ENCODE peak calls at places on chromosomes 11 and 22, in ten cellular contexts. One of them, this sample, is unnamed.

GRCh38 chr11:57567210-57567511 is 311 bp downstream of the UBE2L6 start:
- DNase-seq in right atrium auricular region: no peak
- DNase-seq in spleen: no peak
- DNase-seq in left lung: no peak
- DNase-seq in breast epithelium: no peak
- DNase-seq in mucosa of descending colon: no peak
- DNase-seq in fibroblast of lung: no peak
- DNase-seq in Peyer's patch: no peak
- DNase-seq in keratinocyte: no peak
- DNase-seq in heart right ventricle: peak; percentile 28
- DNase-seq in this sample: no peak

GRCh38 chr22:37739000-37739399 is 42.2 kb downstream of the TRIOBP start:
- DNase-seq in right atrium auricular region: peak; percentile 89
- DNase-seq in spleen: no peak
- DNase-seq in left lung: no peak
- DNase-seq in breast epithelium: peak; percentile 41
- DNase-seq in mucosa of descending colon: no peak
- DNase-seq in fibroblast of lung: peak; percentile 32
- DNase-seq in Peyer's patch: no peak
- DNase-seq in keratinocyte: no peak
- DNase-seq in heart right ventricle: peak; percentile 78
- DNase-seq in this sample: no peak

GRCh38 chr11:121352301-121352891 is 59.8 kb downstream of the SC5D start:
- DNase-seq in right atrium auricular region: no peak
- DNase-seq in spleen: no peak
- DNase-seq in left lung: no peak
- DNase-seq in breast epithelium: no peak
- DNase-seq in mucosa of descending colon: no peak
- DNase-seq in fibroblast of lung: no peak
- DNase-seq in Peyer's patch: no peak
- DNase-seq in keratinocyte: no peak
- DNase-seq in heart right ventricle: no peak
- DNase-seq in this sample: no peak

GRCh38 chr22:29055192-29055830 is 6.3 kb downstream of the C22orf31 start:
- DNase-seq in right atrium auricular region: no peak
- DNase-seq in spleen: no peak
- DNase-seq in left lung: no peak
- DNase-seq in breast epithelium: no peak
- DNase-seq in mucosa of descending colon: no peak
- DNase-seq in fibroblast of lung: no peak
- DNase-seq in Peyer's patch: no peak
- DNase-seq in keratinocyte: no peak
- DNase-seq in heart right ventricle: no peak
- DNase-seq in this sample: no peak

GRCh38 chr22:38411016-38411415 is 44.0 kb downstream of the KCNJ4 start:
- DNase-seq in right atrium auricular region: peak; percentile 30
- DNase-seq in spleen: no peak
- DNase-seq in left lung: no peak
- DNase-seq in breast epithelium: peak; percentile 15
- DNase-seq in mucosa of descending colon: peak; percentile 13
- DNase-seq in fibroblast of lung: no peak
- DNase-seq in Peyer's patch: no peak
- DNase-seq in keratinocyte: no peak
- DNase-seq in heart right ventricle: no peak
- DNase-seq in this sample: no peak

GRCh38 chr22:38873469-38874411 is 1.7 kb upstream of the CBX6 start:
- DNase-seq in right atrium auricular region: peak; percentile 56
- DNase-seq in spleen: no peak
- DNase-seq in left lung: no peak
- DNase-seq in breast epithelium: peak; percentile 17
- DNase-seq in mucosa of descending colon: no peak
- DNase-seq in fibroblast of lung: no peak
- DNase-seq in Peyer's patch: no peak
- DNase-seq in keratinocyte: peak; percentile 59
- DNase-seq in heart right ventricle: no peak
- DNase-seq in this sample: peak; percentile 66

GRCh38 chr11:30046211-30046945 is 29.5 kb upstream of the KCNA4 start:
- DNase-seq in right atrium auricular region: no peak
- DNase-seq in spleen: no peak
- DNase-seq in left lung: no peak
- DNase-seq in breast epithelium: no peak
- DNase-seq in mucosa of descending colon: no peak
- DNase-seq in fibroblast of lung: no peak
- DNase-seq in Peyer's patch: no peak
- DNase-seq in keratinocyte: no peak
- DNase-seq in heart right ventricle: no peak
- DNase-seq in this sample: no peak

GRCh38 chr22:50297510-50298265 is 9.8 kb downstream of the PLXNB2 start:
- DNase-seq in right atrium auricular region: no peak
- DNase-seq in spleen: no peak
- DNase-seq in left lung: no peak
- DNase-seq in breast epithelium: no peak
- DNase-seq in mucosa of descending colon: no peak
- DNase-seq in fibroblast of lung: no peak
- DNase-seq in Peyer's patch: no peak
- DNase-seq in keratinocyte: no peak
- DNase-seq in heart right ventricle: no peak
- DNase-seq in this sample: no peak

GRCh38 chr11:82960000-82960778 is 58.7 kb downstream of the DDIAS start:
- DNase-seq in right atrium auricular region: no peak
- DNase-seq in spleen: no peak
- DNase-seq in left lung: no peak
- DNase-seq in breast epithelium: no peak
- DNase-seq in mucosa of descending colon: no peak
- DNase-seq in fibroblast of lung: no peak
- DNase-seq in Peyer's patch: no peak
- DNase-seq in keratinocyte: no peak
- DNase-seq in heart right ventricle: no peak
- DNase-seq in this sample: peak; percentile 41

GRCh38 chr11:78429209-78429608 is 11.6 kb upstream of the GAB2 start:
- DNase-seq in right atrium auricular region: no peak
- DNase-seq in spleen: no peak
- DNase-seq in left lung: no peak
- DNase-seq in breast epithelium: no peak
- DNase-seq in mucosa of descending colon: no peak
- DNase-seq in fibroblast of lung: no peak
- DNase-seq in Peyer's patch: no peak
- DNase-seq in keratinocyte: no peak
- DNase-seq in heart right ventricle: no peak
- DNase-seq in this sample: no peak

GRCh38 chr11:119479685-119480275 is 56.8 kb upstream of the THY1 start:
- DNase-seq in right atrium auricular region: peak; percentile 30
- DNase-seq in spleen: no peak
- DNase-seq in left lung: no peak
- DNase-seq in breast epithelium: peak; percentile 8
- DNase-seq in mucosa of descending colon: no peak
- DNase-seq in fibroblast of lung: peak; percentile 50
- DNase-seq in Peyer's patch: peak; percentile 7
- DNase-seq in keratinocyte: no peak
- DNase-seq in heart right ventricle: no peak
- DNase-seq in this sample: no peak

GRCh38 chr22:31695423-31695822 is 33.4 kb upstream of the PISD start:
- DNase-seq in right atrium auricular region: no peak
- DNase-seq in spleen: no peak
- DNase-seq in left lung: no peak
- DNase-seq in breast epithelium: no peak
- DNase-seq in mucosa of descending colon: no peak
- DNase-seq in fibroblast of lung: no peak
- DNase-seq in Peyer's patch: no peak
- DNase-seq in keratinocyte: no peak
- DNase-seq in heart right ventricle: no peak
- DNase-seq in this sample: no peak

GRCh38 chr11:126521196-126521595 is 165.7 kb downstream of the ST3GAL4 start:
- DNase-seq in right atrium auricular region: no peak
- DNase-seq in spleen: peak; percentile 56
- DNase-seq in left lung: no peak
- DNase-seq in breast epithelium: no peak
- DNase-seq in mucosa of descending colon: no peak
- DNase-seq in fibroblast of lung: no peak
- DNase-seq in Peyer's patch: no peak
- DNase-seq in keratinocyte: no peak
- DNase-seq in heart right ventricle: no peak
- DNase-seq in this sample: no peak

GRCh38 chr11:122655527-122656072 is at the start of gene UBASH3B:
- DNase-seq in right atrium auricular region: peak; percentile 82
- DNase-seq in spleen: peak; percentile 95
- DNase-seq in left lung: peak; percentile 96
- DNase-seq in breast epithelium: peak; percentile 59
- DNase-seq in mucosa of descending colon: peak; percentile 81
- DNase-seq in fibroblast of lung: peak; percentile 93
- DNase-seq in Peyer's patch: peak; percentile 82
- DNase-seq in keratinocyte: peak; percentile 61
- DNase-seq in heart right ventricle: peak; percentile 79
- DNase-seq in this sample: peak; percentile 72

GRCh38 chr11:131829725-131830124 is 459.3 kb downstream of the NTM start:
- DNase-seq in right atrium auricular region: no peak
- DNase-seq in spleen: no peak
- DNase-seq in left lung: no peak
- DNase-seq in breast epithelium: no peak
- DNase-seq in mucosa of descending colon: no peak
- DNase-seq in fibroblast of lung: no peak
- DNase-seq in Peyer's patch: no peak
- DNase-seq in keratinocyte: no peak
- DNase-seq in heart right ventricle: no peak
- DNase-seq in this sample: no peak

GRCh38 chr11:106418786-106419185 is 341.3 kb downstream of the AASDHPPT start:
- DNase-seq in right atrium auricular region: no peak
- DNase-seq in spleen: no peak
- DNase-seq in left lung: no peak
- DNase-seq in breast epithelium: no peak
- DNase-seq in mucosa of descending colon: no peak
- DNase-seq in fibroblast of lung: peak; percentile 8
- DNase-seq in Peyer's patch: no peak
- DNase-seq in keratinocyte: no peak
- DNase-seq in heart right ventricle: no peak
- DNase-seq in this sample: no peak

GRCh38 chr11:76685841-76686240 is 15.3 kb upstream of the LRRC32 start:
- DNase-seq in right atrium auricular region: no peak
- DNase-seq in spleen: no peak
- DNase-seq in left lung: peak; percentile 39
- DNase-seq in breast epithelium: no peak
- DNase-seq in mucosa of descending colon: no peak
- DNase-seq in fibroblast of lung: no peak
- DNase-seq in Peyer's patch: no peak
- DNase-seq in keratinocyte: no peak
- DNase-seq in heart right ventricle: no peak
- DNase-seq in this sample: no peak

GRCh38 chr22:43852605-43853327 is 9.5 kb downstream of the SULT4A1 start:
- DNase-seq in right atrium auricular region: no peak
- DNase-seq in spleen: peak; percentile 63
- DNase-seq in left lung: no peak
- DNase-seq in breast epithelium: no peak
- DNase-seq in mucosa of descending colon: no peak
- DNase-seq in fibroblast of lung: no peak
- DNase-seq in Peyer's patch: peak; percentile 28
- DNase-seq in keratinocyte: no peak
- DNase-seq in heart right ventricle: no peak
- DNase-seq in this sample: no peak

GRCh38 chr11:128029219-128029722 is 558.1 kb downstream of the ETS1 start:
- DNase-seq in right atrium auricular region: no peak
- DNase-seq in spleen: no peak
- DNase-seq in left lung: no peak
- DNase-seq in breast epithelium: no peak
- DNase-seq in mucosa of descending colon: no peak
- DNase-seq in fibroblast of lung: peak; percentile 38
- DNase-seq in Peyer's patch: no peak
- DNase-seq in keratinocyte: no peak
- DNase-seq in heart right ventricle: no peak
- DNase-seq in this sample: no peak

DNA sequence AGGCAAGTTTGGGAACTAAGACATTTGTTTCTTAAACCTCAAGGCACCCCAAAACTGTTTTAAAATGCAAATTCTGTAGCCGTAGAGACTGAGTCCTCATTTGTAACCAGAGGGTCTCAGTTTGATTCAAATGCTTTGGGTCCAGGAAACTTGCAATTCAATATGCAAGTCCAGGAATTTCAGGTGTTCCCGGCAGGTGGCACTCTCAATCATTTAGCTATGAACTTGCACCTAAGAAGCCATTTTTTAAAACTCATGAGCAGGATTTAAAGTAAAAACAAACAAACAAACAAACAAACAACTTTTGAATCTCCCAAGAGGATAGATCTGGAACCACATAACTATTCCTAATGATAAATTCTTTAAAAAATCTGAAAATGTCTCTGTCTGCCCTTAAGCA is 8.7 kb upstream of the ABTB2 start:
- DNase-seq in right atrium auricular region: no peak
- DNase-seq in spleen: no peak
- DNase-seq in left lung: no peak
- DNase-seq in breast epithelium: no peak
- DNase-seq in mucosa of descending colon: no peak
- DNase-seq in fibroblast of lung: no peak
- DNase-seq in Peyer's patch: no peak
- DNase-seq in keratinocyte: no peak
- DNase-seq in heart right ventricle: no peak
- DNase-seq in this sample: no peak
- TF ChIP-seq CTCF in right atrium auricular region: no peak
- TF ChIP-seq CTCF in spleen: no peak
- TF ChIP-seq CTCF in left lung: peak; percentile 10
- TF ChIP-seq CTCF in breast epithelium: no peak
- TF ChIP-seq CTCF in mucosa of descending colon: no peak
- TF ChIP-seq CTCF in fibroblast of lung: no peak
- TF ChIP-seq CTCF in Peyer's patch: no peak
- TF ChIP-seq CTCF in keratinocyte: peak; percentile 49
- TF ChIP-seq CTCF in heart right ventricle: peak; percentile 18
- TF ChIP-seq CTCF in this sample: peak; percentile 50

GRCh38 chr22:36371920-36372319 is 15.8 kb downstream of the MYH9 start:
- DNase-seq in right atrium auricular region: no peak
- DNase-seq in spleen: no peak
- DNase-seq in left lung: no peak
- DNase-seq in breast epithelium: no peak
- DNase-seq in mucosa of descending colon: no peak
- DNase-seq in fibroblast of lung: no peak
- DNase-seq in Peyer's patch: no peak
- DNase-seq in keratinocyte: no peak
- DNase-seq in heart right ventricle: no peak
- DNase-seq in this sample: no peak
- H3K4me3 ChIP-seq in right atrium auricular region: no peak overlapping the region
- H3K4me3 ChIP-seq in spleen: no peak overlapping the region
- H3K4me3 ChIP-seq in left lung: no peak overlapping the region
- H3K4me3 ChIP-seq in breast epithelium: no peak overlapping the region
- H3K4me3 ChIP-seq in mucosa of descending colon: no peak overlapping the region
- H3K4me3 ChIP-seq in fibroblast of lung: no peak overlapping the region
- H3K4me3 ChIP-seq in Peyer's patch: no peak overlapping the region
- H3K4me3 ChIP-seq in keratinocyte: no peak overlapping the region
- H3K4me3 ChIP-seq in heart right ventricle: no peak overlapping the region
- H3K4me3 ChIP-seq in this sample: no peak overlapping the region

GRCh38 chr11:12707500-12707880 is 33.3 kb downstream of the TEAD1 start:
- DNase-seq in right atrium auricular region: no peak
- DNase-seq in spleen: no peak
- DNase-seq in left lung: no peak
- DNase-seq in breast epithelium: no peak
- DNase-seq in mucosa of descending colon: no peak
- DNase-seq in fibroblast of lung: no peak
- DNase-seq in Peyer's patch: no peak
- DNase-seq in keratinocyte: no peak
- DNase-seq in heart right ventricle: no peak
- DNase-seq in this sample: no peak
- H3K36me3 ChIP-seq in right atrium auricular region: no peaks in the 10 kb centered on the region
- H3K36me3 ChIP-seq in spleen: no peaks in the 10 kb centered on the region
- H3K36me3 ChIP-seq in left lung: no peaks in the 10 kb centered on the region
- H3K36me3 ChIP-seq in breast epithelium: no peaks in the 10 kb centered on the region
- H3K36me3 ChIP-seq in mucosa of descending colon: no peaks in the 10 kb centered on the region
- H3K36me3 ChIP-seq in fibroblast of lung: no peaks in the 10 kb centered on the region
- H3K36me3 ChIP-seq in Peyer's patch: no peaks in the 10 kb centered on the region
- H3K36me3 ChIP-seq in keratinocyte: peaks cover 5% of the 10 kb centered on the region
- H3K36me3 ChIP-seq in heart right ventricle: no peaks in the 10 kb centered on the region
- H3K36me3 ChIP-seq in this sample: no peaks in the 10 kb centered on the region

GRCh38 chr11:34890089-34890488 is 26.1 kb downstream of the APIP start:
- DNase-seq in right atrium auricular region: no peak
- DNase-seq in spleen: no peak
- DNase-seq in left lung: no peak
- DNase-seq in breast epithelium: no peak
- DNase-seq in mucosa of descending colon: no peak
- DNase-seq in fibroblast of lung: no peak
- DNase-seq in Peyer's patch: no peak
- DNase-seq in keratinocyte: no peak
- DNase-seq in heart right ventricle: no peak
- DNase-seq in this sample: no peak
- TF ChIP-seq CTCF in right atrium auricular region: no peak
- TF ChIP-seq CTCF in spleen: no peak
- TF ChIP-seq CTCF in left lung: no peak
- TF ChIP-seq CTCF in breast epithelium: peak; percentile 16
- TF ChIP-seq CTCF in mucosa of descending colon: peak; percentile 16
- TF ChIP-seq CTCF in fibroblast of lung: peak; percentile 50
- TF ChIP-seq CTCF in Peyer's patch: no peak
- TF ChIP-seq CTCF in keratinocyte: no peak
- TF ChIP-seq CTCF in heart right ventricle: no peak
- TF ChIP-seq CTCF in this sample: no peak

This sample was measured in GM06990.